ENCODE peak calls at places on chromosomes 13 and 19, in nine cellular contexts. A, K, J, I, P, L, H, E and N are unnamed samples.

GRCh38 chr19:19661675-19662251 is 1.7 kb downstream of the ATP13A1 start:
- DNase-seq in A (no peak), K (peak), J (no peak), I (peak), P (peak), L (no peak), H (no peak), E (peak), N (peak)

GRCh38 chr19:1181606-1182005 is 7.5 kb upstream of the SBNO2 start:
- DNase-seq in A (peak), K (no peak), J (no peak), I (no peak), P (peak), L (no peak), H (no peak), E (no peak), N (no peak)

GRCh38 chr19:16847407-16847806 is 18.2 kb downstream of the SIN3B start:
- DNase-seq in A (no peak), K (no peak), J (no peak), I (no peak), P (no peak), L (no peak), H (no peak), E (no peak), N (no peak)

GRCh38 chr13:112587767-112588489 is at the start of gene TUBGCP3:
- DNase-seq in A (peak), K (peak), J (peak), I (peak), P (peak), L (no peak), H (peak), E (peak), N (peak)

GRCh38 chr19:3608750-3609322 is 2.2 kb upstream of the TBXA2R start:
- DNase-seq in A (no peak), K (no peak), J (no peak), I (no peak), P (no peak), L (no peak), H (no peak), E (no peak), N (no peak)

GRCh38 chr19:41666075-41666474 is 22.0 kb downstream of the CEACAM7 start:
- DNase-seq in A (no peak), K (no peak), J (no peak), I (no peak), P (no peak), L (no peak), H (no peak), E (no peak), N (no peak)

GRCh38 chr13:41222259-41222852 is 28.0 kb upstream of the KBTBD7 start:
- DNase-seq in A (peak), K (no peak), J (no peak), I (peak), P (peak), L (no peak), H (no peak), E (peak), N (peak)

GRCh38 chr13:48748681-48749080 is 95.0 kb downstream of the CYSLTR2 start:
- DNase-seq in A (no peak), K (no peak), J (no peak), I (no peak), P (no peak), L (no peak), H (no peak), E (no peak), N (no peak)

GRCh38 chr13:85266331-85266730 is 532.9 kb downstream of the SLITRK6 start:
- DNase-seq in A (no peak), K (no peak), J (no peak), I (no peak), P (no peak), L (no peak), H (no peak), E (no peak), N (no peak)

GRCh38 chr13:22964245-22964966 is 216.4 kb upstream of the SGCG start:
- DNase-seq in A (no peak), K (no peak), J (no peak), I (no peak), P (peak), L (no peak), H (no peak), E (no peak), N (no peak)

GRCh38 chr13:73141292-73141771 is 82.5 kb downstream of the KLF5 start:
- DNase-seq in A (peak), K (no peak), J (no peak), I (no peak), P (no peak), L (no peak), H (no peak), E (no peak), N (no peak)

GRCh38 chr13:33303885-33304284 is 18.3 kb upstream of the STARD13 start:
- DNase-seq in A (no peak), K (no peak), J (no peak), I (no peak), P (no peak), L (no peak), H (no peak), E (no peak), N (no peak)

GRCh38 chr13:23715762-23716235 is 145.6 kb downstream of the TNFRSF19 start:
- DNase-seq in A (no peak), K (no peak), J (no peak), I (peak), P (peak), L (no peak), H (no peak), E (no peak), N (peak)

GRCh38 chr19:56085571-56086275 is 35.4 kb downstream of the ZNF787 start:
- DNase-seq in A (no peak), K (no peak), J (no peak), I (no peak), P (no peak), L (no peak), H (no peak), E (no peak), N (no peak)

GRCh38 chr19:58480831-58481230 is 4.7 kb downstream of the ZNF446 start:
- DNase-seq in A (no peak), K (no peak), J (no peak), I (no peak), P (no peak), L (no peak), H (no peak), E (no peak), N (no peak)

GRCh38 chr19:7410946-7411345 is 62.2 kb downstream of the ARHGEF18 start:
- DNase-seq in A (no peak), K (no peak), J (no peak), I (no peak), P (no peak), L (no peak), H (no peak), E (no peak), N (no peak)

GRCh38 chr13:103328899-103329298 is 262.7 kb upstream of the SLC10A2 start:
- DNase-seq in A (no peak), K (no peak), J (no peak), I (no peak), P (no peak), L (no peak), H (no peak), E (no peak), N (no peak)

GRCh38 chr13:110037925-110038573 is 251.7 kb upstream of the IRS2 start:
- DNase-seq in A (no peak), K (no peak), J (no peak), I (no peak), P (no peak), L (no peak), H (no peak), E (no peak), N (no peak)

GRCh38 chr19:47573076-47574026 is at the start of gene ZNF541:
- DNase-seq in A (peak), K (peak), J (peak), I (no peak), P (peak), L (no peak), H (peak), E (peak), N (peak)

GRCh38 chr19:16628984-16629691 is 1.1 kb upstream of the MED26 start:
- DNase-seq in A (peak), K (peak), J (no peak), I (peak), P (no peak), L (no peak), H (no peak), E (no peak), N (no peak)

GRCh38 chr19:47861630-47862029 is 2.6 kb downstream of the TPRX2 start:
- DNase-seq in A (no peak), K (no peak), J (no peak), I (no peak), P (no peak), L (no peak), H (no peak), E (no peak), N (no peak)

GRCh38 chr13:76481738-76482137 is 404.5 kb downstream of the KCTD12 start:
- DNase-seq in A (no peak), K (no peak), J (no peak), I (no peak), P (no peak), L (no peak), H (no peak), E (no peak), N (no peak)

GRCh38 chr13:81874253-81874652 is 1533.3 kb upstream of the SPRY2 start:
- DNase-seq in A (no peak), K (no peak), J (no peak), I (no peak), P (no peak), L (no peak), H (no peak), E (no peak), N (no peak)

GRCh38 chr13:48615017-48615416 is 38.7 kb upstream of the CYSLTR2 start:
- DNase-seq in A (no peak), K (no peak), J (no peak), I (no peak), P (no peak), L (no peak), H (no peak), E (no peak), N (no peak)

GRCh38 chr13:24630851-24631341 is 49.3 kb upstream of the ATP12A start:
- DNase-seq in A (no peak), K (no peak), J (no peak), I (no peak), P (no peak), L (no peak), H (no peak), E (no peak), N (peak)

GRCh38 chr13:66234159-66234558 is 996.0 kb downstream of the PCDH9 start:
- DNase-seq in A (no peak), K (no peak), J (no peak), I (no peak), P (no peak), L (no peak), H (no peak), E (no peak), N (no peak)

GRCh38 chr13:110757296-110757695 is 43.8 kb downstream of the ING1 start:
- DNase-seq in A (no peak), K (no peak), J (no peak), I (no peak), P (no peak), L (no peak), H (no peak), E (no peak), N (no peak)

GRCh38 chr13:28047784-28048388 is 52.5 kb downstream of the FLT3 start:
- DNase-seq in A (no peak), K (no peak), J (no peak), I (peak), P (no peak), L (no peak), H (no peak), E (no peak), N (no peak)

GRCh38 chr13:109344552-109345157 is 441.7 kb downstream of the IRS2 start:
- DNase-seq in A (no peak), K (no peak), J (no peak), I (no peak), P (no peak), L (peak), H (no peak), E (no peak), N (no peak)